ENCODE peak calls at places on chromosome 22, in four cellular contexts. One of them, this sample, is unnamed.

GRCh38 chr22:48596111-48596860 is 1231.4 kb downstream of the BRD1 start:
- DNase-seq in transverse colon: no peak
- DNase-seq in Panc1: no peak
- DNase-seq in K562: no peak
- DNase-seq in this sample: no peak

GRCh38 chr22:20456064-20456721 is 18.6 kb upstream of the SCARF2 start:
- DNase-seq in transverse colon: peak; percentile 65
- DNase-seq in Panc1: peak; percentile 50
- DNase-seq in K562: peak; percentile 98
- DNase-seq in this sample: no peak

GRCh38 chr22:44707752-44708151 is 5.7 kb downstream of the PRR5 start:
- DNase-seq in Panc1: no peak
- DNase-seq in transverse colon: no peak
- DNase-seq in K562: no peak
- DNase-seq in this sample: no peak

GRCh38 chr22:20524004-20524481 is 16.6 kb downstream of the MED15 start:
- DNase-seq in transverse colon: no peak
- DNase-seq in Panc1: no peak
- DNase-seq in K562: peak; percentile 52
- DNase-seq in this sample: no peak

GRCh38 chr22:41862530-41863266 is 29.8 kb downstream of the SREBF2 start:
- DNase-seq in transverse colon: no peak
- DNase-seq in K562: no peak
- DNase-seq in Panc1: no peak
- DNase-seq in this sample: peak; percentile 44

GRCh38 chr22:19844423-19845368 is 10.0 kb downstream of the GNB1L start:
- DNase-seq in K562: peak; percentile 28
- DNase-seq in transverse colon: no peak
- DNase-seq in Panc1: no peak
- DNase-seq in this sample: no peak

GRCh38 chr22:44611880-44612496 is 90.0 kb upstream of the PRR5 start:
- DNase-seq in Panc1: no peak
- DNase-seq in transverse colon: no peak
- DNase-seq in K562: no peak
- DNase-seq in this sample: no peak

GRCh38 chr22:27022256-27022655 is 364.9 kb downstream of the MIAT start:
- DNase-seq in transverse colon: no peak
- DNase-seq in Panc1: no peak
- DNase-seq in K562: no peak
- DNase-seq in this sample: no peak

GRCh38 chr22:43208703-43209522 is 22.0 kb upstream of the TTLL12 start:
- DNase-seq in Panc1: no peak
- DNase-seq in transverse colon: no peak
- DNase-seq in K562: no peak
- DNase-seq in this sample: no peak

GRCh38 chr22:29216873-29217666 is 11.4 kb downstream of the EMID1 start:
- DNase-seq in transverse colon: no peak
- DNase-seq in Panc1: no peak
- DNase-seq in K562: no peak
- DNase-seq in this sample: no peak

GRCh38 chr22:43293661-43294392 is 49.3 kb downstream of the SCUBE1 start:
- DNase-seq in transverse colon: peak; percentile 79
- DNase-seq in K562: peak; percentile 77
- DNase-seq in Panc1: no peak
- DNase-seq in this sample: no peak

GRCh38 chr22:41762980-41763779 is 37.3 kb upstream of the CCDC134 start:
- DNase-seq in Panc1: no peak
- DNase-seq in transverse colon: peak; percentile 44
- DNase-seq in K562: peak; percentile 25
- DNase-seq in this sample: no peak

GRCh38 chr22:30221121-30221992 is 25.2 kb downstream of the LIF start:
- DNase-seq in Panc1: no peak
- DNase-seq in K562: no peak
- DNase-seq in transverse colon: peak; percentile 46
- DNase-seq in this sample: no peak

GRCh38 chr22:43277987-43278601 is 65.1 kb downstream of the SCUBE1 start:
- DNase-seq in K562: no peak
- DNase-seq in transverse colon: peak; percentile 35
- DNase-seq in Panc1: no peak
- DNase-seq in this sample: no peak

GRCh38 chr22:18076060-18076497 is 1.7 kb upstream of the PEX26 start:
- DNase-seq in K562: peak; percentile 74
- DNase-seq in Panc1: peak; percentile 85
- DNase-seq in transverse colon: peak; percentile 63
- DNase-seq in this sample: no peak

GRCh38 chr22:27154717-27155116 is 497.3 kb downstream of the MIAT start:
- DNase-seq in transverse colon: no peak
- DNase-seq in Panc1: no peak
- DNase-seq in K562: peak; percentile 44
- DNase-seq in this sample: no peak

GRCh38 chr22:44118645-44119315 is 61.9 kb upstream of the PARVG start:
- DNase-seq in transverse colon: no peak
- DNase-seq in K562: no peak
- DNase-seq in Panc1: no peak
- DNase-seq in this sample: no peak

GRCh38 chr22:49568751-49569285 is 258.9 kb downstream of the BRD1 start:
- DNase-seq in Panc1: no peak
- DNase-seq in transverse colon: peak; percentile 4
- DNase-seq in K562: no peak
- DNase-seq in this sample: no peak

GRCh38 chr22:30575859-30576258 is 1.4 kb upstream of the GAL3ST1 start:
- DNase-seq in transverse colon: peak; percentile 30
- DNase-seq in Panc1: no peak
- DNase-seq in K562: no peak
- DNase-seq in this sample: no peak

DNA sequence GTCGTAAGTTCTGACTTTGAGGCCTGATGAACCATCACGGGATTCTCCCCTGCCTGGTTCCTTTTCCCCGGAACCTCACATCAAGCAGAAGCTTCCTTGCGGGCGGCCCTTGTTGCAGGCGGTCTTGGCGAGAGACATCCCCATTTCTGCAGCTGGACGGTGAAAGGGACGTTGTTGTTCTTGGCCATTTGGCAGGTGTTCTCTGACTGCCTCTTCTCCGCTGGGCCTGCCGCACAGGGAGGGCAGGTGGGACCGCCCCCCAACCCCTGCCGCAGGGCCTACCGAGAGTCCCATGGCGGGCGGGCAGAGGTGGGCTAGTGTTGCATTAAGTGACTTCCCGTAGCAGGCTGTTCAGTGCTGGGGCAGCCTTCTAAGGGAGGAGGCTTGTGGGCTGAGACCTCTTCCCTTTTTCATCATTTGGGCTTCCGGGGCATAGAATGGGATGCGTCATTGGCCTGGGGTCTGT is 26.9 kb upstream of the GRAMD4 start:
- DNase-seq in K562: no peak
- DNase-seq in transverse colon: peak; percentile 55
- DNase-seq in Panc1: no peak
- DNase-seq in this sample: peak; percentile 54
- TF ChIP-seq POLR2AphosphoS5 in K562: no peak
- TF ChIP-seq POLR2AphosphoS5 in transverse colon: no peak
- TF ChIP-seq POLR2AphosphoS5 in Panc1: no peak
- TF ChIP-seq POLR2AphosphoS5 in this sample: no peak

GRCh38 chr22:37196539-37197450 is 8.7 kb upstream of the C1QTNF6 start:
- DNase-seq in K562: no peak
- DNase-seq in Panc1: no peak
- DNase-seq in transverse colon: peak; percentile 91
- DNase-seq in this sample: no peak

GRCh38 chr22:37199839-37200161 is 11.8 kb upstream of the C1QTNF6 start:
- DNase-seq in K562: peak; percentile 66
- DNase-seq in Panc1: no peak
- DNase-seq in transverse colon: no peak
- DNase-seq in this sample: no peak

GRCh38 chr22:37199103-37199838 is 11.2 kb upstream of the C1QTNF6 start:
- DNase-seq in K562: peak; percentile 92
- DNase-seq in Panc1: peak; percentile 93
- DNase-seq in transverse colon: peak; percentile 100
- DNase-seq in this sample: peak; percentile 98

GRCh38 chr22:37197451-37198289 is 9.6 kb upstream of the C1QTNF6 start:
- DNase-seq in transverse colon: peak; percentile 72
- DNase-seq in K562: no peak
- DNase-seq in Panc1: no peak
- DNase-seq in this sample: no peak

DNA sequence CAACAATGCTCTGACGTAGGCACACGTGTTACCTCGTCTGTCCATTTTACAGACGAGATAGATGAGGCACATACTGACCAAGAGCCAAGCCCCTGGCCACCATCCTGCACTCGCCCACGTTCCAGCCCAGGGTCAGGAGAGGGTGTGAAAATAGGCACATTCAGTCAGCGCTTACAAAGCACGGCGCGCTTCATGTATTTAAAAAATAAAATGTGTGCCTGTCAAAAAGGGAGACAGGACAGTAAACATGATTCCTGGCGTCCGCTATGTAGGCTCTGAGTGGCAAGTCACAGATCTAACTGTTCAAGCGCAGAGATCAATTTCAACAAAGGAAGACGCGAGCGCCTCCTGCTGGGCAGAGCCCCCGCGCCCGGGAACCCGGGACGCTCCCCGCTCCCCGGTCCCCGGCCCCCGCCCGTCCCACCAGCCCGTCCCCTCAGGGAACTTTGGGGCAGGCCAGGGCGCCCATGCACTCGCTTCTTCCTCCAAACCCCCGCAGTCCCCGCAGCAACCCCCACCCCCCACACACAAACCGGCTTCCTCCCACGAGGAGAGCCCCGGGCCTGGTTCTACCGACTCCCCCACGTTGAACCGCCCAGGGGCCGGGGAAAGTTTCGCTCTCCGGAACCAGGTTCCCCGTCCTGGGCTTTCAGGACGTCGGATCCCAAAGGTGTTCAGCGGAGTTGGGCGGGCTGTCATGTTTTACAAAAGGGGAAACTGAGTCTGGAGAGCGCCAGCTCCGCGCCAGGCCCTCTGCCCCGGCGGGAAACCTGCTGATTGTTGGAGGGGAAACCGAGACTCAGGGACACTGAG is 10.4 kb upstream of the C1QTNF6 start:
- DNase-seq in K562: peak; percentile 82
- DNase-seq in Panc1: no peak
- DNase-seq in transverse colon: peak; percentile 94
- DNase-seq in this sample: peak; percentile 85
- TF ChIP-seq POLR2AphosphoS5 in K562: no peak
- TF ChIP-seq POLR2AphosphoS5 in Panc1: no peak
- TF ChIP-seq POLR2AphosphoS5 in transverse colon: no peak
- TF ChIP-seq POLR2AphosphoS5 in this sample: no peak

GRCh38 chr22:24951942-24952836 is at the start of gene KIAA1671:
- DNase-seq in K562: peak; percentile 92
- DNase-seq in transverse colon: peak; percentile 91
- DNase-seq in Panc1: no peak
- DNase-seq in this sample: peak; percentile 89

GRCh38 chr22:24948356-24949202 is 2.1 kb upstream of the LHFPL7 start:
- DNase-seq in Panc1: no peak
- DNase-seq in K562: no peak
- DNase-seq in transverse colon: no peak
- DNase-seq in this sample: no peak

GRCh38 chr22:24947881-24948280 is 1.4 kb upstream of the LHFPL7 start:
- DNase-seq in Panc1: no peak
- DNase-seq in K562: no peak
- DNase-seq in transverse colon: no peak
- DNase-seq in this sample: no peak

GRCh38 chr22:24952837-24953293 is 349 bp downstream of the KIAA1671 start:
- DNase-seq in transverse colon: peak; percentile 71
- DNase-seq in K562: no peak
- DNase-seq in Panc1: no peak
- DNase-seq in this sample: no peak

GRCh38 chr22:24950272-24950902 is 2.1 kb upstream of the KIAA1671 start:
- DNase-seq in Panc1: no peak
- DNase-seq in K562: no peak
- DNase-seq in transverse colon: no peak
- DNase-seq in this sample: no peak
- TF ChIP-seq POLR2AphosphoS5 in Panc1: no peak
- TF ChIP-seq POLR2AphosphoS5 in K562: no peak
- TF ChIP-seq POLR2AphosphoS5 in transverse colon: no peak
- TF ChIP-seq POLR2AphosphoS5 in this sample: no peak

GRCh38 chr22:46106279-46107022 is 43.9 kb upstream of the PPARA start:
- DNase-seq in K562: no peak
- DNase-seq in transverse colon: no peak
- DNase-seq in Panc1: no peak
- DNase-seq in this sample: no peak
- TF ChIP-seq POLR2AphosphoS5 in K562: no peak
- TF ChIP-seq POLR2AphosphoS5 in transverse colon: no peak
- TF ChIP-seq POLR2AphosphoS5 in Panc1: peak; percentile 44
- TF ChIP-seq POLR2AphosphoS5 in this sample: no peak

GRCh38 chr22:32531228-32531627 is 56.6 kb downstream of the FBXO7 start:
- DNase-seq in transverse colon: no peak
- DNase-seq in K562: no peak
- DNase-seq in Panc1: no peak
- DNase-seq in this sample: no peak
- TF ChIP-seq POLR2AphosphoS5 in transverse colon: no peak
- TF ChIP-seq POLR2AphosphoS5 in K562: no peak
- TF ChIP-seq POLR2AphosphoS5 in Panc1: no peak
- TF ChIP-seq POLR2AphosphoS5 in this sample: no peak

DNA sequence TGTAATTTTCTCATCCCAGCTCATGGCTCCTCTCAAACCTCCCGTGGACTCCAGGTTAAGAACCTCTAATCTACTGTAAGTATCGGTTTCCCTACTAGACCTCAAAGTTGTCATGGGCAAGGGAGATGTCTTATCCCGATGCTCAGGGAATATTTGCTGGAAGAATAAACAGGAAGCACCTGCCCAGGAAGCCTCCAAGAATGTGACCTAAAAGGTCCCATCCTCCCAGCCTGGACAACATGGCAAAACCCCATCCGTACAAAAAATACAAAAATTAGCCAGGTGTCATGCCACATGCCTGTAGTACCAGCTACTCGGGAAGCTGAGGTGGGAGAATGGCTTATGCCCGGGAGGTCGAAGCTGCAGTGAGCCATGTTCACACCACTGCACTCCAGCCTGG is 62.4 kb downstream of the APOL1 start:
- DNase-seq in transverse colon: no peak
- DNase-seq in K562: no peak
- DNase-seq in Panc1: no peak
- DNase-seq in this sample: no peak
- TF ChIP-seq POLR2AphosphoS5 in transverse colon: no peak
- TF ChIP-seq POLR2AphosphoS5 in K562: no peak
- TF ChIP-seq POLR2AphosphoS5 in Panc1: no peak
- TF ChIP-seq POLR2AphosphoS5 in this sample: peak; percentile 31